ENCODE peak calls at places on chromosomes 5 and 9, in seven cellular contexts. F is prostate gland, O is bronchial epithelial cell, Q is fibroblast of lung, X is upper lobe of right lung, E is A673, T is osteoblast. I is an unnamed sample. For H3K36me3 and H3K27me3, the result is how much of the 10 kb centered on the place peaks cover.

GRCh38 chr5:119368238-119368630 is 12.4 kb downstream of the TNFAIP8 start:
- DNase-seq in F (no peak), O (no peak), Q (no peak), X (no peak), E (no peak), T (no peak), I (no peak)

GRCh38 chr5:78361226-78361993 is 993 bp downstream of the SCAMP1 start:
- DNase-seq in F (peak), O (peak), Q (peak), X (no peak), E (peak), T (peak), I (peak)

GRCh38 chr9:4742246-4742645 is 1.2 kb upstream of the AK3 start:
- DNase-seq in F (no peak), O (peak), Q (no peak), X (no peak), E (no peak), T (peak), I (no peak)

GRCh38 chr9:4286086-4286485 is 13.8 kb downstream of the GLIS3 start:
- DNase-seq in F (no peak), O (no peak), Q (no peak), X (no peak), E (no peak), T (no peak), I (no peak)

GRCh38 chr5:59760798-59761348 is 132.7 kb downstream of the PDE4D start:
- DNase-seq in F (no peak), O (peak), Q (peak), X (no peak), E (peak), T (no peak), I (no peak)

GRCh38 chr9:22210262-22210661 is 201.2 kb upstream of the CDKN2B start:
- DNase-seq in F (no peak), O (peak), Q (no peak), X (no peak), E (no peak), T (no peak), I (no peak)

GRCh38 chr9:83280790-83281189 is 217.8 kb upstream of the RASEF start:
- DNase-seq in F (no peak), O (no peak), Q (no peak), X (no peak), E (no peak), T (no peak), I (no peak)

GRCh38 chr9:22308177-22308576 is 138.4 kb upstream of the DMRTA1 start:
- DNase-seq in F (no peak), O (no peak), Q (no peak), X (no peak), E (no peak), T (no peak), I (no peak)

GRCh38 chr5:106290841-106291240 is 1379.9 kb downstream of the EFNA5 start:
- DNase-seq in F (no peak), O (peak), Q (peak), X (no peak), E (no peak), T (no peak), I (no peak)

GRCh38 chr9:2859776-2860379 is 16.0 kb upstream of the PUM3 start:
- DNase-seq in F (peak), O (peak), Q (peak), X (peak), E (peak), T (peak), I (peak)

GRCh38 chr9:34139477-34140146 is 13.1 kb upstream of the DCAF12 start:
- DNase-seq in F (no peak), O (peak), Q (peak), X (no peak), E (peak), T (peak), I (peak)

GRCh38 chr5:168311061-168311566 is 19.7 kb downstream of the WWC1 start:
- DNase-seq in F (no peak), O (no peak), Q (no peak), X (no peak), E (no peak), T (no peak), I (peak)

GRCh38 chr9:21031091-21031817 is at the start of gene HACD4:
- DNase-seq in F (peak), O (peak), Q (peak), X (peak), E (peak), T (peak), I (peak)

GRCh38 chr5:176787676-176788075 is 22.7 kb upstream of the UNC5A start:
- DNase-seq in F (no peak), O (no peak), Q (no peak), X (peak), E (no peak), T (peak), I (peak)

GRCh38 chr5:132221781-132222648 is 5.6 kb downstream of the P4HA2 start:
- DNase-seq in F (peak), O (peak), Q (peak), X (no peak), E (no peak), T (no peak), I (no peak)

GRCh38 chr5:75006821-75007536 is 45.4 kb downstream of the GCNT4 start:
- DNase-seq in F (no peak), O (no peak), Q (no peak), X (no peak), E (peak), T (peak), I (no peak)

GRCh38 chr5:162119801-162120200 is 52.2 kb downstream of the GABRG2 start:
- DNase-seq in F (no peak), O (no peak), Q (no peak), X (no peak), E (no peak), T (no peak), I (no peak)

GRCh38 chr5:74392698-74393431 is 247.7 kb downstream of the ENC1 start:
- DNase-seq in F (no peak), O (peak), Q (peak), X (no peak), E (no peak), T (no peak), I (no peak)

GRCh38 chr5:65461490-65461889 is 20.2 kb downstream of the ADAMTS6 start:
- DNase-seq in F (no peak), O (no peak), Q (no peak), X (no peak), E (peak), T (no peak), I (no peak)

GRCh38 chr5:149588947-149589346 is 7.6 kb downstream of the ARHGEF37 start:
- DNase-seq in F (no peak), O (no peak), Q (no peak), X (no peak), E (no peak), T (no peak), I (no peak)

GRCh38 chr9:73104342-73104741 is 47.3 kb upstream of the ANXA1 start:
- DNase-seq in F (no peak), O (no peak), Q (no peak), X (no peak), E (no peak), T (no peak), I (no peak)
- H3K4me3 ChIP-seq in F (no peak), O (no peak), Q (no peak), X (no peak), E (no peak), T (no peak), I (no peak)

DNA sequence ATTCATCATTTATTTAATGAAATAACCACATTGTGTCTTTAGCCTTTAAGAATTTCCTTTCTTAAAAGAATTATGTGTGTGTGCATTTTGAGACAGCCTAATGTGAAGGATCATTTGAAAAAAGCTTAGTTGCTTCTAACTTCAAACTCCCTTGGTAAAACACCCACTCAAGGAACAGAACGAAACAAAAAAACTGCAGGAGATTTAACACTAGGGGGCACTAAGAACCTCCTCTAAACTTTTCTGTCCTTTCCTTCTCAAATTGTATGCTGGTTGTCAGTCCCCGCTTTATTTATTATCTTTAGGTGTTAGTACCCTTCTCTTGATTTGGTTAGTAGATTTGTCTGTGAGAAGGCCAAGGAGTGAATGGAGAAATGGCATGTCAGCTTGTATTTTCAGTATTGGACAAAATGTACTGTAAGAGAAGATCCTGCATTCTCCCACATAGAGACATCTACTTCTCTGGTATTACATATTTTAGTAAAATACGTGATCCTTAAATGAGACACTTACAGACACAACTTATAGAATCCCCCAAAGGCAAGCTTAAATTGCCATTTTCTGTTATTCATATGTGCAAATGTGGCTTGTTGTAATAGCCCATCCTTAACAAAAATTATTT is 229.7 kb downstream of the MRPS30 start:
- DNase-seq in F (no peak), O (peak), Q (peak), X (no peak), E (peak), T (no peak), I (peak)
- H3K36me3 ChIP-seq in F (under half), O (under half), Q (under half), X (under half), E (under half), T (under half), I (under half)

GRCh38 chr5:173278172-173278571 is 43.2 kb upstream of the NKX2-5 start:
- DNase-seq in F (no peak), O (no peak), Q (no peak), X (no peak), E (no peak), T (no peak), I (no peak)
- H3K27me3 ChIP-seq in F (under half), O (under half), Q (under half), X (under half), E (under half), T (under half), I (under half)

GRCh38 chr5:36300927-36301540 is 668 bp downstream of the RANBP3L start:
- DNase-seq in F (peak), O (peak), Q (no peak), X (no peak), E (no peak), T (no peak), I (no peak)
- H3K4me3 ChIP-seq in F (peak), O (no peak), Q (no peak), X (peak), E (no peak), T (peak), I (no peak)

DNA sequence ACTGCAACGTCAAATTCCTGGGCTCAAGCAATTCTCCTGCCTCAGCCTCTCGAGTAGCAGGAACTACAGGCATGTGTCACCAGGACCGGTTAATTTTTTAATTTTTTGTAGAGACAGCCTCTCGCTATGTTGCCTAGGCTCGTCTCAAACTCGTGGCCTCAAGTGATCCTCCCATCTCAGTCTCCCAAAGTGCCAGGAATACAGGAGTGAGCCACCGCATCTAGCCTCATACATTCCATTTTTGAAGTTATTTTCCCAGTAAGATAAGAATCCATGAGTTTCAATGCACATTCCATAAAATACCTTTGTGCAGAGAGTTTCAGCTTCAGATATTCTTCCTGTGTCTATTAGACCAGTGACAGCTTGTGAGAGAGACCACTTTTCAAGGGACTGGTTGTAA is 70.4 kb downstream of the SKIC3 start:
- DNase-seq in F (no peak), O (no peak), Q (no peak), X (no peak), E (no peak), T (no peak), I (no peak)
- H3K36me3 ChIP-seq in F (under half), O (under half), Q (under half), X (half or more), E (half or more), T (half or more), I (under half)

DNA sequence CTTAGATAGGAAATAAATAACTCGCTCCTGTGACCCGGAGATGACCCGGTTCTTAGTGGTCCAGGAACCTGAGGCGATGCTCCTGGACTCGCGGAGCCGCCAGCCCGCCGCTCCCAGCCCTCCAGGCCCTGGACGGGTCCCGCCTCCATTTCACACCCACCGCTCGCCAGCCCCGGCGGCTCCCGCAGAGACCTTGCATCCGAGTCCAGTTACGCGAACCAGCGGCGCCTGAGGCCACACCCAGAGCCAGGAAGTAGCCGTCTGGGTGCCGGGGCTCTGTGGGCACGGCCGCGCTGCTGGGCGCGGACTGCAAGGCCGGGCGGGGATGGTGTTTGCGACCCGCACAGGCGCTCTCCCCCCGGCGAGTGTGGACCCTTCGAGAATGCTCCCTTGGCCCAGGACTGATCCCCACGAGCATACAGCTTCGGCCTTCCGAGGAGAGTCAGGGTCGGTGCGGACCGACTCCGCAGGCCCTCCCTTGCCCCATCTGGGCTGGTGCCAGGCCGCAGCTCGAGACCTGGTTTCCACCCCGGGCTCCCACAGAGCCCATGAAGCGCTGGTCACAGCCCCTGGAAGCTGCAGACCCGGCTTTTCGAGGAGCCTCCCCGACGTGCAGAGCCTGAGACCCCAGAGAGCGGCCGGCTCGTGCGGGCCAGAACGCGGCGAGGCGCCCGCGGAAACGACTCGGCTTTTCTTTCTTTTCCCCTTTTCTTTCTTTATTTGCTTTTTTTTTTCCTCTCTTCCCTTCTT is 5.2 kb upstream of the BARX1 start:
- DNase-seq in F (no peak), O (no peak), Q (peak), X (peak), E (no peak), T (peak), I (peak)
- H3K27me3 ChIP-seq in F (under half), O (half or more), Q (half or more), X (half or more), E (under half), T (under half), I (half or more)

GRCh38 chr9:114154597-114155102 is 687 bp upstream of the COL27A1 start:
- DNase-seq in F (no peak), O (no peak), Q (no peak), X (no peak), E (no peak), T (peak), I (no peak)
- H3K4me3 ChIP-seq in F (peak), O (peak), Q (peak), X (peak), E (peak), T (peak), I (peak)

DNA sequence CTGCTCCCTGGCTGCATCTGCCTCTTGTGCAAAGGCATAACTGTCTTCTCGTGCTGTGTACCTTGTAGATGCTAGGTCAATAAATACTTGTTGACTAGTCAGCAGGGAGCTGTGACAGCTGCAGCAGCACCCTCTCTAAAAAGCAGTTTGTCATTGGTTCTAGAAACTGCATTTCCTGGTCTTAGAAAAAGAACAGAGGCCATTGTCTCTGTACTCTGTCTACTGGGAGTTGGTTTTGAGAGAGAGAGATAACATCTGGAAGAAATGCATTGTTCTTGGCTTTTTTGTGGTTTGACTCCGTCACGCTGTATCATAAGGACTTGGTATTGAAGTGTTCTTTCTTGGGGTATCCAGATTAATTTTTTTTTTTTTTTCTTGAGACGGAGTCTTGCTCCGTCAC is 32.3 kb downstream of the SH3GLB2 start:
- DNase-seq in F (no peak), O (no peak), Q (no peak), X (peak), E (peak), T (no peak), I (no peak)
- H3K36me3 ChIP-seq in F (under half), O (under half), Q (under half), X (half or more), E (half or more), T (half or more), I (half or more)

GRCh38 chr9:136604823-136605525 is 57.7 kb upstream of the EGFL7 start:
- DNase-seq in F (no peak), O (no peak), Q (no peak), X (no peak), E (no peak), T (no peak), I (peak)

GRCh38 chr9:136605966-136606365 is 56.8 kb upstream of the EGFL7 start:
- DNase-seq in F (no peak), O (no peak), Q (no peak), X (no peak), E (no peak), T (no peak), I (no peak)

GRCh38 chr9:136602193-136602885 is 56.5 kb upstream of the NOTCH1 start:
- DNase-seq in F (no peak), O (peak), Q (no peak), X (no peak), E (no peak), T (no peak), I (peak)

GRCh38 chr9:136603216-136603615 is 57.4 kb upstream of the NOTCH1 start:
- DNase-seq in F (no peak), O (no peak), Q (no peak), X (no peak), E (no peak), T (no peak), I (no peak)

DNA sequence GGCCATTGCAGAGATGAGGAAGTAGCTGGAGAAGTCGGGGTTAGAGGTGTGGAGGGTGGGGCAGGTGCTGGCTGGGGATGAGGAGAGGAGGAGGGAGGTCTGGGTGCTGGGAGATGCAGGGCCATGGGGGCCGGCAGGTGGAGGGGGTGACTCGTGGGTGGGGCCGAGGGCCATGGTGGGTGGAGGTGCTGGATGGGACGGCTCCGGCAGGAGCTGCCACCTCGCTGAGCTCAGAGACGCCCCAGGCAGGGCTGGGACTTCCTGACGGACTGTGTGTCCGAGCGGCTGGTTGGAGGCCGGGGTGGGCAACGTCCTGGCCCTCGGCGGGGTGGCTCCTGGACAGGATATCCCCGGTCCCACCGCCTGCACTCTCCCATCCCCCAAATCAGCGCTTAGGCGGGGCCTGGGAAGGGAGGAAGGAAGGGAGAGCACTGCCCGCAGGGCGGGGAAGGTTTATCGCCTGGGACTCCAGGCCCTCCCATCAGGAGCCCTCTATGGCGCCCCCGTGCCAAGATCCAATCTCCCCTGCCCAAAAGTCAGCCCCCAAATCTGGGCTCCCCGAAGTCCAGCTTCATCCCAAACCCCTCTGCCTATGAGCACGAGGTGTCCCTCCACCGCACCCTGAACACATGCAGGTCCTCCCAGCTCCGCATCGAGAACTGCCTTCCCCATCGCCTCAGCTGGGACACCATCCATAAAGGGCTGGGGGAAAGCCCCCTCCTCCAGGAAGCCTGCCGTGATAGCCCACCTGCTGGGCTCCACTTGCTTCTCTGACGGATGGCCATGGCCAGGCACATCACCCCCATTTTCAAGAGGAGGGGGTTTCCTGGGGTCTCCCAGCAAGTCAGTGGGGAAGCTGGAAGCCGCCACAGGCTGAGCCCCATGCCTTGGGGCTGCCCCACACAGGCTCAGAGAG is 58.3 kb upstream of the NOTCH1 start:
- DNase-seq in F (no peak), O (no peak), Q (no peak), X (no peak), E (no peak), T (no peak), I (peak)
- H3K27me3 ChIP-seq in F (under half), O (under half), Q (under half), X (under half), E (under half), T (under half), I (under half)

I was measured in H7.